ENCODE peak calls at places on chromosome 15, in ten cellular contexts. One of them, this sample, is unnamed.
A peak's percentile ranks its signal among the peaks of the same experiment; 100 is the strongest.

GRCh38 chr15:36970522-36970921 is 129.8 kb downstream of the MEIS2 start:
- DNase-seq in ascending aorta: no peak
- DNase-seq in sigmoid colon: no peak
- DNase-seq in spleen: no peak
- DNase-seq in uterus: no peak
- DNase-seq in H9: no peak
- DNase-seq in SK-N-SH: no peak
- DNase-seq in fibroblast of lung: no peak
- DNase-seq in cardiac muscle cell: no peak
- DNase-seq in body of pancreas: no peak
- DNase-seq in this sample: no peak

GRCh38 chr15:100783760-100784492 is 95.7 kb upstream of the ALDH1A3 start:
- DNase-seq in ascending aorta: peak; percentile 25
- DNase-seq in sigmoid colon: peak; percentile 48
- DNase-seq in spleen: no peak
- DNase-seq in uterus: peak; percentile 2
- DNase-seq in H9: no peak
- DNase-seq in SK-N-SH: no peak
- DNase-seq in fibroblast of lung: no peak
- DNase-seq in cardiac muscle cell: no peak
- DNase-seq in body of pancreas: no peak
- DNase-seq in this sample: no peak

GRCh38 chr15:89448825-89449224 is 47.6 kb downstream of the RHCG start:
- DNase-seq in ascending aorta: no peak
- DNase-seq in sigmoid colon: no peak
- DNase-seq in spleen: no peak
- DNase-seq in uterus: no peak
- DNase-seq in H9: no peak
- DNase-seq in SK-N-SH: peak; percentile 90
- DNase-seq in fibroblast of lung: no peak
- DNase-seq in cardiac muscle cell: peak; percentile 25
- DNase-seq in body of pancreas: no peak
- DNase-seq in this sample: no peak

GRCh38 chr15:74400313-74400850 is 32.9 kb upstream of the CYP11A1 start:
- DNase-seq in ascending aorta: no peak
- DNase-seq in sigmoid colon: no peak
- DNase-seq in spleen: no peak
- DNase-seq in uterus: no peak
- DNase-seq in H9: no peak
- DNase-seq in SK-N-SH: no peak
- DNase-seq in fibroblast of lung: peak; percentile 50
- DNase-seq in cardiac muscle cell: no peak
- DNase-seq in body of pancreas: no peak
- DNase-seq in this sample: no peak

GRCh38 chr15:77004189-77004588 is 9.3 kb downstream of the PSTPIP1 start:
- DNase-seq in ascending aorta: peak; percentile 82
- DNase-seq in sigmoid colon: peak; percentile 84
- DNase-seq in spleen: peak; percentile 89
- DNase-seq in uterus: no peak
- DNase-seq in H9: no peak
- DNase-seq in SK-N-SH: no peak
- DNase-seq in fibroblast of lung: no peak
- DNase-seq in cardiac muscle cell: no peak
- DNase-seq in body of pancreas: no peak
- DNase-seq in this sample: no peak

GRCh38 chr15:66004618-66005262 is 135.4 kb downstream of the RAB11A start:
- DNase-seq in ascending aorta: no peak
- DNase-seq in sigmoid colon: no peak
- DNase-seq in spleen: no peak
- DNase-seq in uterus: no peak
- DNase-seq in H9: no peak
- DNase-seq in SK-N-SH: no peak
- DNase-seq in fibroblast of lung: peak; percentile 21
- DNase-seq in cardiac muscle cell: peak; percentile 53
- DNase-seq in body of pancreas: peak; percentile 28
- DNase-seq in this sample: no peak

GRCh38 chr15:78041946-78042345 is 35.6 kb downstream of the TBC1D2B start:
- DNase-seq in ascending aorta: no peak
- DNase-seq in sigmoid colon: no peak
- DNase-seq in spleen: no peak
- DNase-seq in uterus: no peak
- DNase-seq in H9: no peak
- DNase-seq in SK-N-SH: no peak
- DNase-seq in fibroblast of lung: no peak
- DNase-seq in cardiac muscle cell: no peak
- DNase-seq in body of pancreas: no peak
- DNase-seq in this sample: no peak

GRCh38 chr15:73125219-73125618 is 73.0 kb downstream of the NEO1 start:
- DNase-seq in ascending aorta: no peak
- DNase-seq in sigmoid colon: no peak
- DNase-seq in spleen: no peak
- DNase-seq in uterus: no peak
- DNase-seq in H9: no peak
- DNase-seq in SK-N-SH: no peak
- DNase-seq in fibroblast of lung: peak; percentile 8
- DNase-seq in cardiac muscle cell: no peak
- DNase-seq in body of pancreas: no peak
- DNase-seq in this sample: no peak

GRCh38 chr15:76336254-76337046 is at the start of gene ISL2:
- DNase-seq in ascending aorta: no peak
- DNase-seq in sigmoid colon: peak; percentile 97
- DNase-seq in spleen: peak; percentile 91
- DNase-seq in uterus: no peak
- DNase-seq in H9: peak; percentile 97
- DNase-seq in SK-N-SH: peak; percentile 99
- DNase-seq in fibroblast of lung: peak; percentile 36
- DNase-seq in cardiac muscle cell: peak; percentile 91
- DNase-seq in body of pancreas: peak; percentile 32
- DNase-seq in this sample: no peak

GRCh38 chr15:87961851-87962816 is 294.4 kb downstream of the NTRK3 start:
- DNase-seq in ascending aorta: no peak
- DNase-seq in sigmoid colon: no peak
- DNase-seq in spleen: no peak
- DNase-seq in uterus: no peak
- DNase-seq in H9: no peak
- DNase-seq in SK-N-SH: no peak
- DNase-seq in fibroblast of lung: no peak
- DNase-seq in cardiac muscle cell: no peak
- DNase-seq in body of pancreas: no peak
- DNase-seq in this sample: no peak

GRCh38 chr15:23472033-23472432 is 25.0 kb upstream of the GOLGA6L2 start:
- DNase-seq in ascending aorta: no peak
- DNase-seq in sigmoid colon: no peak
- DNase-seq in spleen: no peak
- DNase-seq in uterus: no peak
- DNase-seq in H9: no peak
- DNase-seq in SK-N-SH: no peak
- DNase-seq in fibroblast of lung: no peak
- DNase-seq in cardiac muscle cell: no peak
- DNase-seq in body of pancreas: no peak
- DNase-seq in this sample: no peak

GRCh38 chr15:42820811-42821210 is 83.9 kb upstream of the CDAN1 start:
- DNase-seq in ascending aorta: no peak
- DNase-seq in sigmoid colon: no peak
- DNase-seq in spleen: no peak
- DNase-seq in uterus: no peak
- DNase-seq in H9: no peak
- DNase-seq in SK-N-SH: no peak
- DNase-seq in fibroblast of lung: no peak
- DNase-seq in cardiac muscle cell: no peak
- DNase-seq in body of pancreas: no peak
- DNase-seq in this sample: no peak
- H3K4me1 ChIP-seq in ascending aorta: no peaks in the 10 kb centered on the region
- H3K4me1 ChIP-seq in sigmoid colon: peaks cover 9% of the 10 kb centered on the region
- H3K4me1 ChIP-seq in spleen: no peaks in the 10 kb centered on the region
- H3K4me1 ChIP-seq in uterus: no peaks in the 10 kb centered on the region
- H3K4me1 ChIP-seq in H9: no peaks in the 10 kb centered on the region
- H3K4me1 ChIP-seq in SK-N-SH: no peaks in the 10 kb centered on the region
- H3K4me1 ChIP-seq in fibroblast of lung: no peaks in the 10 kb centered on the region
- H3K4me1 ChIP-seq in cardiac muscle cell: no peaks in the 10 kb centered on the region
- H3K4me1 ChIP-seq in body of pancreas: no peaks in the 10 kb centered on the region
- H3K4me1 ChIP-seq in this sample: no peaks in the 10 kb centered on the region

GRCh38 chr15:25178835-25179672 is 224.3 kb downstream of the SNRPN start:
- DNase-seq in ascending aorta: peak; percentile 37
- DNase-seq in sigmoid colon: no peak
- DNase-seq in spleen: peak; percentile 55
- DNase-seq in uterus: peak; percentile 6
- DNase-seq in H9: no peak
- DNase-seq in SK-N-SH: no peak
- DNase-seq in fibroblast of lung: no peak
- DNase-seq in cardiac muscle cell: no peak
- DNase-seq in body of pancreas: peak; percentile 1
- DNase-seq in this sample: no peak
- H3K9me3 ChIP-seq in ascending aorta: peaks cover 16% of the 10 kb centered on the region
- H3K9me3 ChIP-seq in sigmoid colon: peaks cover 3% of the 10 kb centered on the region
- H3K9me3 ChIP-seq in spleen: peaks cover 96% of the 10 kb centered on the region
- H3K9me3 ChIP-seq in uterus: peaks cover 2% of the 10 kb centered on the region
- H3K9me3 ChIP-seq in H9: peaks cover 65% of the 10 kb centered on the region
- H3K9me3 ChIP-seq in SK-N-SH: no peaks in the 10 kb centered on the region
- H3K9me3 ChIP-seq in fibroblast of lung: no peaks in the 10 kb centered on the region
- H3K9me3 ChIP-seq in cardiac muscle cell: no peaks in the 10 kb centered on the region
- H3K9me3 ChIP-seq in body of pancreas: peaks cover 5% of the 10 kb centered on the region
- H3K9me3 ChIP-seq in this sample: peaks cover 4% of the 10 kb centered on the region

GRCh38 chr15:62069551-62069950 is 2.8 kb downstream of the C2CD4A start:
- DNase-seq in ascending aorta: no peak
- DNase-seq in sigmoid colon: no peak
- DNase-seq in spleen: no peak
- DNase-seq in uterus: no peak
- DNase-seq in H9: no peak
- DNase-seq in SK-N-SH: no peak
- DNase-seq in fibroblast of lung: no peak
- DNase-seq in cardiac muscle cell: no peak
- DNase-seq in body of pancreas: no peak
- DNase-seq in this sample: no peak
- H3K4me1 ChIP-seq in ascending aorta: peaks cover 7% of the 10 kb centered on the region
- H3K4me1 ChIP-seq in sigmoid colon: peaks cover 23% of the 10 kb centered on the region
- H3K4me1 ChIP-seq in spleen: peaks cover 31% of the 10 kb centered on the region
- H3K4me1 ChIP-seq in uterus: peaks cover 5% of the 10 kb centered on the region
- H3K4me1 ChIP-seq in H9: no peaks in the 10 kb centered on the region
- H3K4me1 ChIP-seq in SK-N-SH: no peaks in the 10 kb centered on the region
- H3K4me1 ChIP-seq in fibroblast of lung: no peaks in the 10 kb centered on the region
- H3K4me1 ChIP-seq in cardiac muscle cell: no peaks in the 10 kb centered on the region
- H3K4me1 ChIP-seq in body of pancreas: peaks cover 31% of the 10 kb centered on the region
- H3K4me1 ChIP-seq in this sample: peaks cover 19% of the 10 kb centered on the region

DNA sequence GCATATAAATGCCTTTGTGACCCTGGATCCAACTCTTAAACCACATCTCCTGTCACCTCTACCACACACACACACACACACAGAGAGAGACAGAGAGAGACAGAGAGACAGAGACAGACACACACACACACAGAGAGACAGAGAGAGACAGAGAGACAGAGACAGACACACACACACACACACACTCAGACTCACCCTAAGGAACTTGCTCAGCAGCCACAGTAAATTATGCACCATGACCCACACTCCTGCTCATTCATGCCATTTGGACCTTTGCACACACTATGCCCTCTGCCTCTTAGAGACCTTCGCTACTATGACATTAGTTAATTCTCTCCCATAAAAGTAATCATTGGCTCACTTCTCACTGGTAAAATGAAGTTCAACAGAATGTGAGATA is 275.7 kb downstream of the ADAMTSL3 start:
- DNase-seq in ascending aorta: no peak
- DNase-seq in sigmoid colon: no peak
- DNase-seq in spleen: no peak
- DNase-seq in uterus: no peak
- DNase-seq in H9: no peak
- DNase-seq in SK-N-SH: no peak
- DNase-seq in fibroblast of lung: no peak
- DNase-seq in cardiac muscle cell: no peak
- DNase-seq in body of pancreas: no peak
- DNase-seq in this sample: no peak
- H3K9me3 ChIP-seq in ascending aorta: no peaks in the 10 kb centered on the region
- H3K9me3 ChIP-seq in sigmoid colon: no peaks in the 10 kb centered on the region
- H3K9me3 ChIP-seq in spleen: peaks cover 15% of the 10 kb centered on the region
- H3K9me3 ChIP-seq in uterus: no peaks in the 10 kb centered on the region
- H3K9me3 ChIP-seq in H9: peaks cover 9% of the 10 kb centered on the region
- H3K9me3 ChIP-seq in SK-N-SH: no peaks in the 10 kb centered on the region
- H3K9me3 ChIP-seq in fibroblast of lung: no peaks in the 10 kb centered on the region
- H3K9me3 ChIP-seq in cardiac muscle cell: no peaks in the 10 kb centered on the region
- H3K9me3 ChIP-seq in body of pancreas: no peaks in the 10 kb centered on the region
- H3K9me3 ChIP-seq in this sample: no peaks in the 10 kb centered on the region

GRCh38 chr15:85006655-85007054 is 25.0 kb downstream of the PDE8A start:
- DNase-seq in ascending aorta: no peak
- DNase-seq in sigmoid colon: no peak
- DNase-seq in spleen: no peak
- DNase-seq in uterus: no peak
- DNase-seq in H9: no peak
- DNase-seq in SK-N-SH: no peak
- DNase-seq in fibroblast of lung: no peak
- DNase-seq in cardiac muscle cell: no peak
- DNase-seq in body of pancreas: no peak
- DNase-seq in this sample: no peak
- H3K4me1 ChIP-seq in ascending aorta: peaks cover 5% of the 10 kb centered on the region
- H3K4me1 ChIP-seq in sigmoid colon: peaks cover 55% of the 10 kb centered on the region
- H3K4me1 ChIP-seq in spleen: peaks cover 69% of the 10 kb centered on the region
- H3K4me1 ChIP-seq in uterus: peaks cover 5% of the 10 kb centered on the region
- H3K4me1 ChIP-seq in H9: no peaks in the 10 kb centered on the region
- H3K4me1 ChIP-seq in SK-N-SH: peaks cover 5% of the 10 kb centered on the region
- H3K4me1 ChIP-seq in fibroblast of lung: no peaks in the 10 kb centered on the region
- H3K4me1 ChIP-seq in cardiac muscle cell: peaks cover 16% of the 10 kb centered on the region
- H3K4me1 ChIP-seq in body of pancreas: peaks cover 56% of the 10 kb centered on the region
- H3K4me1 ChIP-seq in this sample: peaks cover 47% of the 10 kb centered on the region

GRCh38 chr15:27894645-27895044 is 204.5 kb downstream of the OCA2 start:
- DNase-seq in ascending aorta: no peak
- DNase-seq in sigmoid colon: no peak
- DNase-seq in spleen: no peak
- DNase-seq in uterus: no peak
- DNase-seq in H9: no peak
- DNase-seq in SK-N-SH: no peak
- DNase-seq in fibroblast of lung: no peak
- DNase-seq in cardiac muscle cell: no peak
- DNase-seq in body of pancreas: no peak
- DNase-seq in this sample: no peak
- H3K9me3 ChIP-seq in ascending aorta: peaks cover 50% of the 10 kb centered on the region
- H3K9me3 ChIP-seq in sigmoid colon: peaks cover 2% of the 10 kb centered on the region
- H3K9me3 ChIP-seq in spleen: peaks cover 64% of the 10 kb centered on the region
- H3K9me3 ChIP-seq in uterus: peaks cover 3% of the 10 kb centered on the region
- H3K9me3 ChIP-seq in H9: peaks cover 9% of the 10 kb centered on the region
- H3K9me3 ChIP-seq in SK-N-SH: peaks cover 6% of the 10 kb centered on the region
- H3K9me3 ChIP-seq in fibroblast of lung: no peaks in the 10 kb centered on the region
- H3K9me3 ChIP-seq in cardiac muscle cell: no peaks in the 10 kb centered on the region
- H3K9me3 ChIP-seq in body of pancreas: peaks cover 5% of the 10 kb centered on the region
- H3K9me3 ChIP-seq in this sample: no peaks in the 10 kb centered on the region

GRCh38 chr15:92915766-92916435 is 15.8 kb downstream of the CHD2 start:
- DNase-seq in ascending aorta: no peak
- DNase-seq in sigmoid colon: no peak
- DNase-seq in spleen: no peak
- DNase-seq in uterus: no peak
- DNase-seq in H9: no peak
- DNase-seq in SK-N-SH: no peak
- DNase-seq in fibroblast of lung: peak; percentile 90
- DNase-seq in cardiac muscle cell: no peak
- DNase-seq in body of pancreas: no peak
- DNase-seq in this sample: no peak
- H3K4me1 ChIP-seq in ascending aorta: peaks cover 10% of the 10 kb centered on the region
- H3K4me1 ChIP-seq in sigmoid colon: peaks cover 98% of the 10 kb centered on the region
- H3K4me1 ChIP-seq in spleen: peaks cover 97% of the 10 kb centered on the region
- H3K4me1 ChIP-seq in uterus: peaks cover 1% of the 10 kb centered on the region
- H3K4me1 ChIP-seq in H9: peaks cover 8% of the 10 kb centered on the region
- H3K4me1 ChIP-seq in SK-N-SH: peaks cover 3% of the 10 kb centered on the region
- H3K4me1 ChIP-seq in fibroblast of lung: peaks cover 16% of the 10 kb centered on the region
- H3K4me1 ChIP-seq in cardiac muscle cell: peaks cover 33% of the 10 kb centered on the region
- H3K4me1 ChIP-seq in body of pancreas: peaks cover 94% of the 10 kb centered on the region
- H3K4me1 ChIP-seq in this sample: peaks cover 97% of the 10 kb centered on the region

This sample was measured in CD4-positive, alpha-beta memory T cell.